ENCODE peak calls at places on chromosomes 5 and 9, in four cellular contexts. One of them, this sample, is unnamed.

GRCh38 chr5:41068169-41068568 is 3.0 kb downstream of the MROH2B start:
- DNase-seq in K562: no peak
- DNase-seq in GM12878: no peak
- DNase-seq in HepG2: no peak
- DNase-seq in this sample: no peak

GRCh38 chr5:62732677-62733121 is 154.1 kb downstream of the LRRC70 start:
- DNase-seq in GM12878: no peak
- DNase-seq in K562: no peak
- DNase-seq in HepG2: no peak
- DNase-seq in this sample: no peak

GRCh38 chr9:12904261-12905000 is 129.6 kb downstream of the LURAP1L start:
- DNase-seq in HepG2: no peak
- DNase-seq in GM12878: no peak
- DNase-seq in K562: no peak
- DNase-seq in this sample: no peak

GRCh38 chr9:89740722-89741121 is 135.9 kb downstream of the GADD45G start:
- DNase-seq in GM12878: peak; percentile 57
- DNase-seq in K562: no peak
- DNase-seq in HepG2: no peak
- DNase-seq in this sample: no peak

GRCh38 chr5:65734921-65735320 is 12.9 kb downstream of the NLN start:
- DNase-seq in GM12878: no peak
- DNase-seq in K562: no peak
- DNase-seq in HepG2: no peak
- DNase-seq in this sample: no peak

GRCh38 chr9:14352549-14352948 is 38.6 kb upstream of the NFIB start:
- DNase-seq in HepG2: peak; percentile 30
- DNase-seq in K562: no peak
- DNase-seq in GM12878: no peak
- DNase-seq in this sample: no peak

GRCh38 chr5:169913479-169913878 is 66.8 kb downstream of the INSYN2B start:
- DNase-seq in GM12878: no peak
- DNase-seq in K562: no peak
- DNase-seq in HepG2: no peak
- DNase-seq in this sample: no peak

GRCh38 chr9:38022203-38022602 is 46.8 kb downstream of the SHB start:
- DNase-seq in HepG2: no peak
- DNase-seq in GM12878: no peak
- DNase-seq in K562: no peak
- DNase-seq in this sample: no peak

GRCh38 chr9:125421156-125421555 is 159.5 kb downstream of the GAPVD1 start:
- DNase-seq in K562: peak; percentile 69
- DNase-seq in GM12878: no peak
- DNase-seq in HepG2: no peak
- DNase-seq in this sample: no peak

GRCh38 chr9:34555002-34555348 is 32.2 kb upstream of the ENHO start:
- DNase-seq in HepG2: no peak
- DNase-seq in GM12878: no peak
- DNase-seq in K562: no peak
- DNase-seq in this sample: no peak

GRCh38 chr5:40437452-40437861 is 242.3 kb upstream of the PTGER4 start:
- DNase-seq in HepG2: no peak
- DNase-seq in GM12878: no peak
- DNase-seq in K562: no peak
- DNase-seq in this sample: no peak

GRCh38 chr5:87132696-87133095 is 135.0 kb upstream of the RASA1 start:
- DNase-seq in K562: no peak
- DNase-seq in HepG2: no peak
- DNase-seq in GM12878: no peak
- DNase-seq in this sample: no peak

GRCh38 chr9:98823666-98824334 is 16.3 kb downstream of the GALNT12 start:
- DNase-seq in K562: no peak
- DNase-seq in GM12878: no peak
- DNase-seq in HepG2: no peak
- DNase-seq in this sample: no peak

GRCh38 chr5:74261906-74262305 is 378.6 kb downstream of the ENC1 start:
- DNase-seq in K562: no peak
- DNase-seq in HepG2: no peak
- DNase-seq in GM12878: no peak
- DNase-seq in this sample: no peak

GRCh38 chr9:131008909-131009618 is at the start of gene LAMC3:
- DNase-seq in K562: peak; percentile 64
- DNase-seq in GM12878: no peak
- DNase-seq in HepG2: no peak
- DNase-seq in this sample: peak; percentile 71

GRCh38 chr9:79684711-79685575 is 113.2 kb downstream of the TLE4 start:
- DNase-seq in GM12878: no peak
- DNase-seq in K562: no peak
- DNase-seq in HepG2: no peak
- DNase-seq in this sample: no peak

GRCh38 chr5:56589486-56589870 is 225.9 kb upstream of the MAP3K1 start:
- DNase-seq in K562: no peak
- DNase-seq in GM12878: no peak
- DNase-seq in HepG2: no peak
- DNase-seq in this sample: no peak

GRCh38 chr5:167723254-167723871 is 568.1 kb upstream of the WWC1 start:
- DNase-seq in GM12878: peak; percentile 35
- DNase-seq in K562: peak; percentile 56
- DNase-seq in HepG2: peak; percentile 55
- DNase-seq in this sample: peak; percentile 85

GRCh38 chr5:66209350-66209749 is 65.2 kb downstream of the SREK1 start:
- DNase-seq in GM12878: no peak
- DNase-seq in HepG2: no peak
- DNase-seq in K562: no peak
- DNase-seq in this sample: no peak

GRCh38 chr5:5025774-5026406 is 114.2 kb upstream of the ADAMTS16 start:
- DNase-seq in K562: no peak
- DNase-seq in GM12878: no peak
- DNase-seq in HepG2: peak; percentile 38
- DNase-seq in this sample: no peak

DNA sequence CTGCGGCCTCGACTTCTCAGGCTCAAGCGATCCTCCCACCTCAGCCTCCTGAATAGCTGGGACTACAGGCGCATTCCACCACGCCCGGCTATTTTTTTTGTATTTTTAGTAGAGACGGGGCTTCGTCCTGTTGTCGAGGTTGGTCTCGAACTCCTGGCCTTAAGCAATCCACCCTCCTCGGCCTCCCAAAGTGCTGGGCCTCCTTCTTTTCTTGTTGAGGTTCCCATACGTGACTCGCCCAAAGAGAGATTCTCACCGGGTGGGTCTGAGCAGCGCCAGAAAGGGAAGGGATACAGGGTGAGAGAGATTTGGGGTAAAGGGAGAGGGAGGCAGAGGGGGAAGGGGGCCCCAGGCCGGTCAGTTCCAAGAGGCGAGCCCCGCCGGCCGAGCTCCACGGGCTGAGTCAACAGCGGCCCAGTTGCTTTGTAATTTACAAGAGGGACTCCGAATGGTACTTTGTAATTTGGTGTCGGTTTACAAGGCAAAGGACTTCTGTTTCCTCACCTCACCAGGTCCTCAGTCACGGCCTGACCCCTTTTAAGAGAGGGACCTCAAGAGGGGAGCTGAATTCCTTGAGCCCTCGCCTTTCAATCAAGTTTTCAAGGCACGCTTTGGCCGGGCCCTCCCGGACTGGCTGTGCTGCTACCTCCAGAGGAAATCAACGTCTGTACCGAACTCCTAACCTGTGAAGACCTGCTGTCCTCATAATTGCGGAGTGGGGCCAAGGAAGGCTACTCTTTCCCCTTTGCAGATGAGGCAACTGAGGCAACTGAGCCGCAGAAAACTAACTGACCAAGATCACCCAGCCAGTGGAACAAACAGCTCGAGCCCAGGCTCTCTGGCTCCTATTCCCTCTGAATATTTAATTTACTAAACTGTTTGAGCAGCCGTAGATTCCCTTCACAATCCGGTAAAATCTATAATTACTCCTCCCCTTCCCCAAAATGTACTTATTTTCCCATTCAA is 3.2 kb upstream of the DMRT2 start:
- DNase-seq in HepG2: no peak
- DNase-seq in K562: no peak
- DNase-seq in GM12878: no peak
- DNase-seq in this sample: no peak
- TF ChIP-seq TARDBP in HepG2: no peak
- TF ChIP-seq TARDBP in K562: no peak
- TF ChIP-seq TARDBP in GM12878: no peak
- TF ChIP-seq TARDBP in this sample: no peak

GRCh38 chr9:105216440-105217178 is 27.8 kb upstream of the SLC44A1 start:
- DNase-seq in GM12878: no peak
- DNase-seq in K562: no peak
- DNase-seq in HepG2: peak; percentile 40
- DNase-seq in this sample: no peak
- TF ChIP-seq BHLHE40 in GM12878: no peak
- TF ChIP-seq BHLHE40 in K562: no peak
- TF ChIP-seq BHLHE40 in HepG2: no peak
- TF ChIP-seq BHLHE40 in this sample: no peak

GRCh38 chr9:100619194-100619593 is 41.3 kb downstream of the CAVIN4 start:
- DNase-seq in K562: no peak
- DNase-seq in HepG2: no peak
- DNase-seq in GM12878: no peak
- DNase-seq in this sample: no peak

GRCh38 chr9:100619665-100620064 is 41.8 kb downstream of the CAVIN4 start:
- DNase-seq in HepG2: no peak
- DNase-seq in GM12878: no peak
- DNase-seq in K562: no peak
- DNase-seq in this sample: no peak

GRCh38 chr9:100626949-100627348 is 49.1 kb downstream of the CAVIN4 start:
- DNase-seq in HepG2: no peak
- DNase-seq in K562: no peak
- DNase-seq in GM12878: no peak
- DNase-seq in this sample: no peak

DNA sequence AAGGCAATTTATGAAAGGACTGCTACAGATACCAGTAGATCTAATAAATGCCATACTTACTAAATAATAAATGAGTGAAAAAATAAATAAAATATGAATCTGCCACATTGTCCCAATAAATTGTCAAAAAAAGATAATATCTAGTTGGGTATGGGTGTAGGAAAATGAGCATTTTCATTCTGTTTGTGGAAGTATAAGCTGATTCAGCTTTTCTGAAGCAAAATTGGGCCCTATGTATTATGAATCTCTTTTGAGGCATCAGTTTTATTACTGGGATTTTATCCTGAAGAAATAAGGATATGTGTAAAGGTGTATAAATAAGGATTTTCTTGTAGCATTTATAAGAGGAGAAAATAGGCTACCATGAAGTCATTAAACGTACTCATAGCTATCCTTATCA is 46.1 kb downstream of the CAVIN4 start:
- DNase-seq in GM12878: no peak
- DNase-seq in K562: no peak
- DNase-seq in HepG2: no peak
- DNase-seq in this sample: no peak
- TF ChIP-seq TARDBP in GM12878: no peak
- TF ChIP-seq TARDBP in K562: no peak
- TF ChIP-seq TARDBP in HepG2: no peak
- TF ChIP-seq TARDBP in this sample: no peak

DNA sequence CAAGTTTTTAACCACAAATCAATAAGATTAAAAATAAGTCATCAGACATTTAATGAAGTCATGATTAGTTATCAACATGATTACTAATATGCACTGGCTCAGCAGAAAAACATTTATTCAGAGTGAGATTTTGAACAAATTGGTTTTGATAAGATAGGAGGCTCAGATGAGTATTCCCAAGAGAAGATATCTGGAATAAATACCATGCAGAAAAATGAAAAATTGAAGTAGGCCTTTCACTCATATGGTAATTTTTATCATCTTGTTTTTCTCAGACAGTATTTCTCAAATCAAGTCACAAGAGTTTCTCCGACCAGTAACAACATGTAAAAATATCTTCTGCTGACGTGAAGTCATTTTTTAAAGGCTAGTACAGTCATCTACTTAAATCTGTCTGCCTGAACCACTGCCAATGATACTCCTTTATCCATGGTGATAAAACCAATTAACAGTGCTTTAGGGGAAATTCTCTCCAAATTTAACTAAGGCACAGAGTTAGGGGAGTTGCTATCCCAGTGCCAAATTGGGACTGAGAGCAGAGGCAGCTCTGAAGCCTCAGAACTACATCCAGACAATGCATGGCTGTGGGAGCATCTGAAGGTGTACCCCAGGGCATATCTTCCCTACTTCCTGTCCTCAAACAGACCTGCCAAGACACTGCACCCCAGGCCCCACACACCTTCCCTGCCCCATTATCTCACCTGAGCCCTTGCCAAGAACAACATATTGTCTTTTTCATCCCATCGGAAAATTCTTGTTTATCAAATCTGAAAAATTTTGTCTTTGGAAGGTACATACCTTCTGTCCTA is 105.5 kb upstream of the TSLP start:
- DNase-seq in HepG2: no peak
- DNase-seq in K562: no peak
- DNase-seq in GM12878: no peak
- DNase-seq in this sample: no peak
- TF ChIP-seq BHLHE40 in HepG2: no peak
- TF ChIP-seq BHLHE40 in K562: no peak
- TF ChIP-seq BHLHE40 in GM12878: no peak
- TF ChIP-seq BHLHE40 in this sample: no peak

GRCh38 chr5:55467862-55468551 is 66.8 kb downstream of the PLPP1 start:
- DNase-seq in K562: no peak
- DNase-seq in HepG2: no peak
- DNase-seq in GM12878: no peak
- DNase-seq in this sample: no peak

GRCh38 chr5:55471468-55471867 is 63.3 kb downstream of the PLPP1 start:
- DNase-seq in GM12878: no peak
- DNase-seq in K562: no peak
- DNase-seq in HepG2: no peak
- DNase-seq in this sample: no peak

GRCh38 chr5:55472642-55473041 is 62.1 kb downstream of the PLPP1 start:
- DNase-seq in HepG2: no peak
- DNase-seq in GM12878: no peak
- DNase-seq in K562: no peak
- DNase-seq in this sample: no peak

DNA sequence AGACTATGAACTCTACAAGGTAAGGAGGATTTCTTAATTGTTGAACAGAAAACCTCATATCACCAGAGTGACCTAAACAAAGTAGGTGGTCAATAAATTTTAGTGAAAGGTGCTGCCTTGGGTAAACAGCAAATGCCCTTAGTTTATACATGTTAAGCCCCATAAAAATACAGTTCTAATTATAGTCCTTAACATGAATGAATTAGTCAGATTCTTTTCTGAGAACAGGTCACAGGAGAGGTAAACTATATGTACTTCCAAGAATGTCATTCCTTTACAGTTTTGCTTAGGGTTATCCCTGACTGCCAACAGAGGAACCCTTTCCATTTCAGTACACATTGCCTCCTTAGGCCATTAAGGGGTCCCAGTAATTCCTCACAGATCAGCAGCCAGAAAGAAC is 64.9 kb downstream of the PLPP1 start:
- DNase-seq in K562: no peak
- DNase-seq in HepG2: no peak
- DNase-seq in GM12878: no peak
- DNase-seq in this sample: no peak
- TF ChIP-seq TARDBP in K562: no peak
- TF ChIP-seq TARDBP in HepG2: no peak
- TF ChIP-seq TARDBP in GM12878: no peak
- TF ChIP-seq TARDBP in this sample: no peak